ENCODE peak calls at places on chromosomes 1 and 21, in four cellular contexts. Q is astrocyte of the cerebellum, A is cardiac fibroblast, T is choroid plexus epithelial cell. K is an unnamed sample.

GRCh38 chr1:201678264-201679101 is 139.6 kb downstream of the NAV1 start:
- DNase-seq in Q (peak), A (no peak), T (peak), K (no peak)

GRCh38 chr21:46000731-46001641 is 19.4 kb downstream of the COL6A1 start:
- DNase-seq in Q (no peak), A (no peak), T (no peak), K (no peak)

GRCh38 chr1:50742523-50742922 is 217.5 kb downstream of the FAF1 start:
- DNase-seq in Q (no peak), A (peak), T (peak), K (no peak)

GRCh38 chr21:45277101-45278045 is 10.3 kb downstream of the POFUT2 start:
- DNase-seq in Q (no peak), A (no peak), T (no peak), K (no peak)

GRCh38 chr1:95039360-95040031 is 33.3 kb downstream of the ALG14 start:
- DNase-seq in Q (no peak), A (no peak), T (no peak), K (no peak)

GRCh38 chr1:109787845-109788605 is 24.3 kb upstream of the EPS8L3 start:
- DNase-seq in Q (no peak), A (no peak), T (no peak), K (no peak)

GRCh38 chr1:40625476-40626382 is 39.8 kb downstream of the RIMS3 start:
- DNase-seq in Q (no peak), A (peak), T (peak), K (no peak)

GRCh38 chr21:45536301-45537081 is 5.7 kb downstream of the SLC19A1 start:
- DNase-seq in Q (no peak), A (no peak), T (no peak), K (no peak)

GRCh38 chr1:38068980-38069340 is 22.4 kb upstream of the POU3F1 start:
- DNase-seq in Q (no peak), A (no peak), T (no peak), K (no peak)

GRCh38 chr1:110174961-110175360 is 24.7 kb downstream of the SLC6A17 start:
- DNase-seq in Q (no peak), A (no peak), T (no peak), K (no peak)

GRCh38 chr1:215589650-215590049 is 22.5 kb downstream of the KCTD3 start:
- DNase-seq in Q (no peak), A (no peak), T (no peak), K (no peak)

GRCh38 chr21:41100826-41101550 is 67.0 kb upstream of the BACE2 start:
- DNase-seq in Q (no peak), A (no peak), T (no peak), K (no peak)

GRCh38 chr1:97204468-97204867 is 482.9 kb downstream of the PTBP2 start:
- DNase-seq in Q (no peak), A (peak), T (peak), K (peak)

GRCh38 chr1:162696286-162696862 is 64.1 kb downstream of the DDR2 start:
- DNase-seq in Q (peak), A (peak), T (peak), K (peak)

GRCh38 chr1:56298866-56299265 is 280.5 kb downstream of the PLPP3 start:
- DNase-seq in Q (no peak), A (no peak), T (no peak), K (no peak)

GRCh38 chr1:167374014-167374413 is 144.3 kb downstream of the CD247 start:
- DNase-seq in Q (no peak), A (no peak), T (no peak), K (no peak)

GRCh38 chr21:41447356-41447755 is 21.3 kb downstream of the MX1 start:
- DNase-seq in Q (no peak), A (no peak), T (no peak), K (no peak)

GRCh38 chr21:42109473-42109872 is 38.4 kb downstream of the UMODL1 start:
- DNase-seq in Q (no peak), A (no peak), T (no peak), K (no peak)

GRCh38 chr1:171901245-171901644 is 59.9 kb downstream of the DNM3 start:
- DNase-seq in Q (no peak), A (peak), T (no peak), K (no peak)

GRCh38 chr1:36136535-36136934 is 11.5 kb upstream of the COL8A2 start:
- DNase-seq in Q (peak), A (peak), T (peak), K (peak)

GRCh38 chr1:12617511-12617900 is 504 bp downstream of the DHRS3 start:
- DNase-seq in Q (no peak), A (no peak), T (no peak), K (no peak)

GRCh38 chr1:206912445-206913095 is 9.2 kb downstream of the FCMR start:
- DNase-seq in Q (peak), A (peak), T (peak), K (no peak)

GRCh38 chr1:206915085-206915735 is 6.5 kb downstream of the FCMR start:
- DNase-seq in Q (no peak), A (no peak), T (no peak), K (no peak)

GRCh38 chr1:206914138-206914537 is 7.6 kb downstream of the FCMR start:
- DNase-seq in Q (no peak), A (no peak), T (no peak), K (no peak)

GRCh38 chr1:206918076-206918475 is 3.7 kb downstream of the FCMR start:
- DNase-seq in Q (no peak), A (no peak), T (no peak), K (no peak)

DNA sequence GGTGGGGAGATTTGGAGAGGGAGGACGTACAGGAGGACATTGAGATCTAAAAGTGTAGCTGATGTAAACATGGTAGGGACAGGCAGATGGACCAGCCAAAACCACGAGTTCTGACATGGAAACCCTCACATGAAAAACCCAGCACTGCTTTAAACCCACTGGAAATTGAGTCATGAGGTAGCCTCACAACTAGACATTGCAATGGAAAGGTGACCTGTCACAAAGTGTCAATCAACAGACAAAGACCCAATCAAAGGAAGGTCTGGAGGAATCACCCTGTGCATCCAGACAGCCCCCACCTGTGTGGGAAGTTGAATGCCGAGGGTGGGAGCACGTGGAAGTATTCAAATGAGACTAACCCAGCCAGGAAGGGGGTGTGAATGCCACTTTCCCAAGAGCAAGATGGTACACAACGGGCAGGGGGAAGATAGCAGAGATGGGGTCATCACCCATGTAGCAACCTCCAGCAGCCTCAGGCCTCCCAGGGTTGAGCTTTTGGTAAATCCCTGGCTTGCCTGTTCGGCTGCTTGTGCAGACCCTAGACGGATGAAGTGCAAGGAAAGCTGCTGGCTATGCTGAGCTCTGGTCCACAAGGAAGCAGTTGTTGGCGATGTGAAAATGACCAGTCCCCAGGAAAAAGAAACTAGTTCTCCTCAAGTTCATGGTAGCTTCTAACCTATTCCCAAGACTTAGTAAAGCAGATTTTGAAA is 5.6 kb downstream of the FCMR start:
- DNase-seq in Q (no peak), A (no peak), T (no peak), K (no peak)
- H3K4me3 ChIP-seq in Q (no peak), A (no peak), T (no peak), K (no peak)

DNA sequence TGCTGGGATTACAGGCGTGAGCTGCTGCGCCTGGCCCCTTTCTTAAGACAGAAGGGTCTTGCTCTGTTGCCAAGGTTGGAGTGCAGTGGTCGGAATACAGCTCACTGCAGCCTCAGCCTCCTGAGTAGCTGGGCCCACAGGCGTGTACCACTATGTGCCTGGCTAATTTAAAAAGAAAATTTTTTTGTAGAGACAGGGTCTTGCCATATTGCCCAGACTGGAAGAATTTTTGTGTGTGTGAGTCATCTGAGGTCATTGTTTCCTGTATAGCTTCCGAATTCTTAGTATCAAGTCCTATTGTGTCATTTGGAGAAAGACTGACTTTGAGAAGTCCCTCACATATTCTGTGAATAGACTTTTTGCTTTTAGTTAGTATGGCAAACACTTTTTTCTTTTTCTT is 4.7 kb downstream of the SZRD1 start:
- DNase-seq in Q (no peak), A (peak), T (peak), K (no peak)
- H3K4me3 ChIP-seq in Q (no peak), A (no peak), T (no peak), K (no peak)

GRCh38 chr1:6495540-6496359 is 4.3 kb upstream of the PLEKHG5 start:
- DNase-seq in Q (no peak), A (no peak), T (no peak), K (no peak)

GRCh38 chr1:6497215-6497866 is 5.9 kb upstream of the PLEKHG5 start:
- DNase-seq in Q (no peak), A (peak), T (no peak), K (no peak)

GRCh38 chr1:6496890-6497214 is 5.4 kb upstream of the PLEKHG5 start:
- DNase-seq in Q (no peak), A (no peak), T (no peak), K (no peak)

GRCh38 chr1:6495041-6495441 is 3.6 kb upstream of the PLEKHG5 start:
- DNase-seq in Q (no peak), A (no peak), T (no peak), K (no peak)

DNA sequence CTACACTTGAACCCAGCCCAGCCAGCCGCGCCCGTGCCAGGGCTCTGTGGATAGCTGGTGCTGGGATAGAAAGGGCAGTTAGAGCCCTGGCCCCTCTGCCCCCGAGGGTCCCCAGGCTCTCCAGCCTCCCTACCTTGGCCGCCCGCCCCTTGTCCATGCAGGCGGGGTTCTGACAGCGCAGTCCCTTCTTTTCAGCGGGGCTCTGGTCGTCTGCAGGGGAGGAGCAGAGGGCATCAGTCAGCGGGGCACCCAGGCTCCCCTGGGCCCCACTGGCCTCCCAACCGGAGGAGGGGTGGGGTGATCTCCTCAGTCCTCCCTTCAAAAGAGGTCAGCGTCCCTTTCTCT is 4.9 kb upstream of the PLEKHG5 start:
- DNase-seq in Q (no peak), A (no peak), T (no peak), K (no peak)
- H3K4me3 ChIP-seq in Q (peak), A (peak), T (peak), K (peak)

GRCh38 chr1:90841477-90841876 is 124.4 kb upstream of the BARHL2 start:
- DNase-seq in Q (no peak), A (no peak), T (no peak), K (no peak)
- H3K4me3 ChIP-seq in Q (no peak), A (no peak), T (no peak), K (no peak)

DNA sequence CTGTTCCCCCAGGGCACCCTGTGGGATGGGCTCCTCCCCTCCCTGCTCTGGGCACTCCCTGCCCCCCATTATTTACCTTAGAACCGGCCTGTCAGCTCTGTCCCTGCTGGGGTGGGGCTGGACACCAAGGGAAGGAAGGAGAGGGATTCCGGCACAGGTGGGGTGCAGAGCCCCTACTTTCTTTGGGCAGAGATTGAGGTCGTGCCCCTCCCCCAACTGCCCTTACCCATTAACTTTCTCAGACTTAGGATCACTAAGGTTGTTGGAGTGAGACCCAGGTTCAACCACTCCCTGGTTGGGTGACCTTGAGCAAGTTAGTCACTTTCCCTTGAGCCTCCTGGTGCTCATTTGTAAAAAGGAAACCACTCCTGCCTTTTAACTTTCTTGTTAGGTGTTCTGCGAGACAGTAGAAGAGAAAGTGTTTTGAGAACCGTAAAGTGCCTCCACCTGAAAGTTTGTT is 57.0 kb upstream of the SYNC start:
- DNase-seq in Q (no peak), A (no peak), T (no peak), K (no peak)
- H3K4me3 ChIP-seq in Q (no peak), A (no peak), T (no peak), K (no peak)

DNA sequence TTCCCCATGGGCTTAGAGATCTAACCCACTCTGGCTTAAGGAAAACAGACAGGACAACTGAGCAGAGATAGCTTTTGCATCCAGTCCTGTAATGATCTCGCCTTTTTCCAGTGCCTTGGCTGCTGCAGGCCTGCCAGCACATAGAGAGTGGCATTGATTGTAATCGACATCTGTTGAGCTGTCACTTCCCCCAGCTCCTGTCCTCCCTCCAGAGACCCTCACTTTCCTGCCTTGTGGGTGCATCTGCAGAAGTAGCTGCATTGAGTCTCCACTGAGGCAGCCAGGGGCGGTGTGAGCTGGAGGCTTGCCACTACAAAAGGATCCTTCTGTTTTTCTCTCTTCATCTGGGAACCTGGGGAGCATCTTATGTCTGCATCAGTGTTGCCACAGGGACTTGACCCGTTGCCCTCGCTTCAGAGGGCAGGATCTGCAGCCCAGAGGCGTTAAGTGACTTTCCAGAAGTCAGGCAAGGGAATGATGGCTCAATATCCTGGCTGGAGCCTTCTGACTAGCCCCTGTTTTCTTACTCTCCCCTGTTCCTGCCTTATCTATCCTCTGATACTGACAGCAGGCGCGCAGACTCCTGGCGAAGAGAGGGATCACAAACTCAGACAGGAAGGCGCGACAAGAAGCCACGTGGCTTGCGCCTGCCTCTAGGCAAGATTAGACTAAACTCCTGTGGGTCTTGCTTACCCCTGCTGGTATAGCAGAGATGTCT is 13.2 kb upstream of the FMOD start:
- DNase-seq in Q (no peak), A (no peak), T (peak), K (no peak)
- H3K4me3 ChIP-seq in Q (no peak), A (no peak), T (no peak), K (no peak)

GRCh38 chr1:2587860-2588571 is 1.4 kb downstream of the PRXL2B start:
- DNase-seq in Q (no peak), A (no peak), T (no peak), K (no peak)
- H3K4me3 ChIP-seq in Q (peak), A (no peak), T (no peak), K (peak)

GRCh38 chr1:63789856-63790605 is 16.2 kb downstream of the ROR1 start:
- DNase-seq in Q (no peak), A (no peak), T (no peak), K (no peak)

GRCh38 chr1:63793741-63794240 is 20.0 kb downstream of the ROR1 start:
- DNase-seq in Q (no peak), A (no peak), T (no peak), K (no peak)

GRCh38 chr1:63787875-63788274 is 14.1 kb downstream of the ROR1 start:
- DNase-seq in Q (no peak), A (no peak), T (peak), K (no peak)

GRCh38 chr1:63792152-63792551 is 18.3 kb downstream of the ROR1 start:
- DNase-seq in Q (no peak), A (no peak), T (no peak), K (no peak)

GRCh38 chr1:63790989-63791388 is 17.2 kb downstream of the ROR1 start:
- DNase-seq in Q (no peak), A (no peak), T (no peak), K (no peak)
- H3K4me3 ChIP-seq in Q (no peak), A (no peak), T (no peak), K (no peak)

GRCh38 chr1:232806071-232806510 is 875 bp downstream of the MAP10 start:
- DNase-seq in Q (no peak), A (no peak), T (no peak), K (no peak)
- H3K4me3 ChIP-seq in Q (peak), A (peak), T (peak), K (peak)

K was measured in AG04449.